ENCODE peak calls at places on chromosomes 13 and 19, in nine cellular contexts. A is A673, Q is AG09319, P is AG09309, E is breast epithelium, K is astrocyte, O is A549, J is neural progenitor cell, L is foreskin fibroblast. F is an unnamed sample.

GRCh38 chr13:21884299-21884878 is 213.5 kb downstream of the FGF9 start:
- DNase-seq in Q (no peak), K (no peak), A (no peak), P (no peak), J (no peak), L (no peak), O (no peak), E (no peak), F (no peak)

GRCh38 chr19:45995715-45996385 is 583 bp downstream of the CCDC61 start:
- DNase-seq in K (peak), J (no peak), E (no peak), O (no peak), Q (no peak), A (no peak), P (no peak), L (peak), F (no peak)

GRCh38 chr13:67139551-67139950 is 90.6 kb downstream of the PCDH9 start:
- DNase-seq in L (peak), E (no peak), P (no peak), Q (no peak), A (no peak), J (no peak), K (no peak), O (no peak), F (no peak)

GRCh38 chr13:50189450-50189849 is 174.2 kb downstream of the KCNRG start:
- DNase-seq in J (no peak), P (no peak), K (no peak), Q (no peak), L (no peak), E (no peak), A (no peak), O (no peak), F (no peak)

GRCh38 chr19:33426621-33427475 is 53.3 kb downstream of the CEBPG start:
- DNase-seq in O (no peak), K (no peak), L (no peak), A (no peak), J (no peak), E (no peak), P (no peak), Q (no peak), F (no peak)

GRCh38 chr19:1121395-1121794 is 17.6 kb downstream of the GPX4 start:
- DNase-seq in E (no peak), J (no peak), K (no peak), P (no peak), O (no peak), L (no peak), Q (no peak), A (no peak), F (no peak)

GRCh38 chr19:46762245-46762890 is 16.1 kb upstream of the STRN4 start:
- DNase-seq in P (no peak), Q (no peak), J (no peak), K (no peak), A (no peak), E (no peak), L (no peak), O (no peak), F (no peak)

GRCh38 chr19:28019371-28019770 is 1193.6 kb downstream of the UQCRFS1 start:
- DNase-seq in P (no peak), K (no peak), Q (no peak), L (no peak), O (no peak), E (no peak), A (no peak), J (no peak), F (no peak)

GRCh38 chr13:38582133-38582532 is 104.7 kb upstream of the FREM2 start:
- DNase-seq in Q (no peak), L (peak), E (no peak), O (peak), K (peak), A (peak), P (no peak), J (peak), F (peak)

GRCh38 chr19:6822311-6822670 is 49.8 kb downstream of the VAV1 start:
- DNase-seq in L (no peak), Q (no peak), E (peak), J (no peak), O (no peak), K (no peak), A (no peak), P (no peak), F (no peak)

DNA sequence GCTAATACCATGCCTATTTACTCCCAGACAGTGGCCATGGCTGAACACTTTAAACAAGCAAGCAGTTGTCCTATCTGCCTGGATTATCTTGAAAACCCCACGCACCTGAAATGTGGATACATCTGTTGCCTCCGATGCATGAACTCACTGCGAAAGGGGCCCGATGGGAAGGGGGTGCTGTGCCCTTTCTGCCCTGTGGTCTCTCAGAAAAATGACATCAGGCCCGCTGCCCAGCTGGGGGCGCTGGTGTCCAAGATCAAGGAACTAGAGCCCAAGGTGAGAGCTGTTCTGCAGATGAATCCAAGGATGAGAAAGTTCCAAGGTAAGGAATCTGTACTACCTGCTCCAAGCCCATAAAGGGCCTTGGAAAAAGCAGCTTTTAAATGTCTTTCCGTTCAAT is 8.6 kb downstream of the RFPL4AL1 start:
- DNase-seq in K (no peak), L (no peak), Q (no peak), P (no peak), O (no peak), J (no peak), E (no peak), A (peak), F (no peak)
- TF ChIP-seq CTCF in K (no peak), L (no peak), Q (no peak), P (no peak), O (no peak), J (no peak), E (no peak), A (peak), F (peak)

DNA sequence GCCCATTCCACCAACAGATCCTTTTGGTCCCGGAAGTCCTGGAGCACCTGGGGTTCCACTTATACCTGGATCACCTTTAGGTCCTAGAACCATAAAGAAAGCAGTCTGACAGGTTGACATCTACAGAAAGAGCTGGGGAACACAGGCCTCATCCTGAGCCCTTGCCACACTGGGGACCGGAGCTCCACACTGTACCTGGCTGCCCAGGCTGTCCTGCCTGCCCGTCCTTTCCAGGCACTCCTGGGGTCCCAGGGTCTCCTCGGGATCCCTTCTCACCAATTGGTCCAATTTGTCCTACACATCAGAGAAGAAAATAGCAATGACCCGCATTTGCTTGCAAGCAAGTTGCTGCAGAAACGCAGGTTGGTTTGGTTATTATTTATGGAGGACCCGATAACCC is 130.5 kb downstream of the COL4A1 start:
- DNase-seq in A (no peak), Q (no peak), J (no peak), L (no peak), E (no peak), O (no peak), K (no peak), P (no peak), F (no peak)
- TF ChIP-seq CTCF in A (no peak), Q (no peak), J (no peak), L (no peak), E (no peak), O (no peak), K (no peak), P (no peak), F (no peak)

DNA sequence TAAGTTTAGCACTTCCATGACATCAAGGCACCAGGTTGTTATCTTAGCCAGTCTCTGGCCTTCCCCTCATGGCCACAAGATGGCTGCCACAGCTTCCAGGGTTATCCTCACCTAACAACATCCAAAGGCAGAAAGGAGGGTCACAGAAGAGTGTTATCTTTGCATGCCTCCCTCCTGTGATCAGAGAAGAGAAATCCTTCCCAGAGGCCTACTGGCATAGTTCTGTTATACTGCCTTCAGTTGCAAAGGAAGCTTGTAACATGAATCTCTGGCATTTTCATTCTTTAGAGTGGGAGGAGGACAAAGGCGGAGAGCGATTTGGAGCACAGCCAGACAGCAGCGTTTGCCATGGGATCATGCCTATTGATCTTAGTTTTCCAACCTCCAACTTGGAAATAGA is 135.6 kb downstream of the DNAJC15 start:
- DNase-seq in E (no peak), A (peak), J (no peak), K (peak), L (peak), O (no peak), Q (peak), P (no peak), F (peak)
- TF ChIP-seq CTCF in E (no peak), A (no peak), J (no peak), K (peak), L (peak), O (no peak), Q (peak), P (no peak), F (peak)

GRCh38 chr13:105817498-105817897 is 718.0 kb downstream of the EFNB2 start:
- DNase-seq in L (no peak), Q (no peak), E (no peak), J (no peak), A (no peak), O (no peak), P (no peak), K (no peak), F (no peak)

GRCh38 chr13:105814219-105814901 is 721.1 kb downstream of the EFNB2 start:
- DNase-seq in P (no peak), A (no peak), L (no peak), Q (no peak), O (no peak), K (peak), J (no peak), E (no peak), F (no peak)

GRCh38 chr13:105814902-105815250 is 720.6 kb downstream of the EFNB2 start:
- DNase-seq in E (no peak), J (no peak), O (no peak), L (no peak), K (no peak), Q (no peak), P (no peak), A (no peak), F (no peak)

GRCh38 chr13:105820415-105820814 is 715.0 kb downstream of the EFNB2 start:
- DNase-seq in K (no peak), P (no peak), J (no peak), L (no peak), A (no peak), Q (no peak), O (no peak), E (no peak), F (no peak)

GRCh38 chr13:105817011-105817410 is 718.5 kb downstream of the EFNB2 start:
- DNase-seq in K (no peak), O (no peak), J (peak), P (no peak), E (no peak), L (no peak), A (no peak), Q (no peak), F (no peak)
- TF ChIP-seq CTCF in K (no peak), O (no peak), J (no peak), P (no peak), E (no peak), L (no peak), A (no peak), Q (no peak), F (no peak)

GRCh38 chr19:13795595-13796300 is 505 bp downstream of the ZSWIM4 start:
- DNase-seq in Q (no peak), J (no peak), O (peak), A (no peak), E (no peak), P (no peak), K (no peak), L (peak), F (no peak)

GRCh38 chr19:13797058-13797440 is 1.8 kb downstream of the ZSWIM4 start:
- DNase-seq in A (no peak), L (no peak), Q (no peak), K (no peak), J (no peak), E (no peak), P (no peak), O (no peak), F (no peak)

GRCh38 chr19:13794752-13795589 is at the start of gene ZSWIM4:
- DNase-seq in E (peak), Q (peak), L (peak), P (peak), K (peak), J (peak), A (peak), O (peak), F (peak)

GRCh38 chr19:13797870-13798269 is 2.6 kb downstream of the ZSWIM4 start:
- DNase-seq in K (peak), P (peak), E (no peak), L (peak), Q (no peak), O (no peak), A (no peak), J (no peak), F (peak)

GRCh38 chr19:13796301-13797057 is 1.2 kb downstream of the ZSWIM4 start:
- DNase-seq in Q (peak), L (peak), A (no peak), K (peak), J (peak), P (peak), O (peak), E (peak), F (peak)
- TF ChIP-seq CTCF in Q (peak), L (peak), A (no peak), K (peak), J (no peak), P (peak), O (no peak), E (no peak), F (peak)

GRCh38 chr13:97295279-97296182 is 73.4 kb downstream of the MBNL2 start:
- DNase-seq in O (peak), E (no peak), Q (no peak), K (peak), J (no peak), P (no peak), L (peak), A (no peak), F (peak)
- TF ChIP-seq CTCF in O (no peak), E (no peak), Q (no peak), K (no peak), J (no peak), P (no peak), L (no peak), A (no peak), F (no peak)

F was measured in HFFc6.